ENCODE peak calls at places on chromosomes 11 and 22, in four cellular contexts. One of them, this sample, is unnamed.

GRCh38 chr11:76048763-76049162 is 157.5 kb downstream of the WNT11 start:
- DNase-seq in sigmoid colon: no peak
- DNase-seq in endothelial cell: no peak
- DNase-seq in RWPE1: no peak
- DNase-seq in this sample: peak

GRCh38 chr22:19535001-19535400 is 10.8 kb upstream of the CLDN5 start:
- DNase-seq in endothelial cell: no peak
- DNase-seq in RWPE1: no peak
- DNase-seq in sigmoid colon: no peak
- DNase-seq in this sample: no peak

GRCh38 chr22:27802389-27803079 is 978 bp upstream of the MN1 start:
- DNase-seq in sigmoid colon: no peak
- DNase-seq in RWPE1: no peak
- DNase-seq in endothelial cell: no peak
- DNase-seq in this sample: no peak

GRCh38 chr11:16180868-16181267 is 175.5 kb downstream of the SOX6 start:
- DNase-seq in endothelial cell: no peak
- DNase-seq in sigmoid colon: no peak
- DNase-seq in RWPE1: no peak
- DNase-seq in this sample: no peak

GRCh38 chr11:118224512-118225180 is at the start of gene JAML:
- DNase-seq in RWPE1: no peak
- DNase-seq in endothelial cell: no peak
- DNase-seq in sigmoid colon: no peak
- DNase-seq in this sample: no peak

GRCh38 chr22:49192180-49192856 is 635.4 kb downstream of the BRD1 start:
- DNase-seq in endothelial cell: no peak
- DNase-seq in sigmoid colon: no peak
- DNase-seq in RWPE1: no peak
- DNase-seq in this sample: no peak

GRCh38 chr11:32920570-32920969 is 28.0 kb downstream of the QSER1 start:
- DNase-seq in RWPE1: no peak
- DNase-seq in sigmoid colon: no peak
- DNase-seq in endothelial cell: no peak
- DNase-seq in this sample: no peak

GRCh38 chr11:115098037-115098436 is 406.2 kb downstream of the CADM1 start:
- DNase-seq in endothelial cell: no peak
- DNase-seq in sigmoid colon: no peak
- DNase-seq in RWPE1: no peak
- DNase-seq in this sample: no peak

GRCh38 chr11:16785520-16786128 is 47.2 kb downstream of the C11orf58 start:
- DNase-seq in RWPE1: peak
- DNase-seq in endothelial cell: peak
- DNase-seq in sigmoid colon: peak
- DNase-seq in this sample: peak

GRCh38 chr11:8060801-8061554 is 20.0 kb upstream of the TUB start:
- DNase-seq in sigmoid colon: peak
- DNase-seq in endothelial cell: no peak
- DNase-seq in RWPE1: no peak
- DNase-seq in this sample: no peak

GRCh38 chr22:27194096-27194748 is 536.8 kb downstream of the MIAT start:
- DNase-seq in RWPE1: no peak
- DNase-seq in endothelial cell: no peak
- DNase-seq in sigmoid colon: no peak
- DNase-seq in this sample: no peak

GRCh38 chr11:65506316-65506769 is 7.5 kb downstream of the MALAT1 start:
- DNase-seq in sigmoid colon: no peak
- DNase-seq in endothelial cell: no peak
- DNase-seq in RWPE1: no peak
- DNase-seq in this sample: no peak

GRCh38 chr11:69887841-69888670 is 68.8 kb upstream of the FGF3 start:
- DNase-seq in RWPE1: no peak
- DNase-seq in endothelial cell: no peak
- DNase-seq in sigmoid colon: no peak
- DNase-seq in this sample: no peak

GRCh38 chr11:47766363-47767227 is 546 bp downstream of the FNBP4 start:
- DNase-seq in RWPE1: peak
- DNase-seq in endothelial cell: peak
- DNase-seq in sigmoid colon: peak
- DNase-seq in this sample: peak

GRCh38 chr11:45818961-45819605 is 14.1 kb downstream of the SLC35C1 start:
- DNase-seq in sigmoid colon: no peak
- DNase-seq in RWPE1: no peak
- DNase-seq in endothelial cell: no peak
- DNase-seq in this sample: no peak

GRCh38 chr11:62201376-62201775 is 7.1 kb upstream of the SCGB2A1 start:
- DNase-seq in sigmoid colon: no peak
- DNase-seq in endothelial cell: no peak
- DNase-seq in RWPE1: peak
- DNase-seq in this sample: no peak

GRCh38 chr11:12235945-12236743 is 125.8 kb downstream of the MICAL2 start:
- DNase-seq in endothelial cell: no peak
- DNase-seq in sigmoid colon: no peak
- DNase-seq in RWPE1: peak
- DNase-seq in this sample: no peak

GRCh38 chr11:63710476-63711217 is 29.3 kb downstream of the RTN3 start:
- DNase-seq in sigmoid colon: no peak
- DNase-seq in RWPE1: no peak
- DNase-seq in endothelial cell: no peak
- DNase-seq in this sample: no peak

GRCh38 chr22:23177197-23177596 is 3.1 kb upstream of the BCR start:
- DNase-seq in RWPE1: no peak
- DNase-seq in endothelial cell: no peak
- DNase-seq in sigmoid colon: no peak
- DNase-seq in this sample: no peak

GRCh38 chr11:7668464-7668863 is 4.8 kb downstream of the CYB5R2 start:
- DNase-seq in endothelial cell: no peak
- DNase-seq in RWPE1: no peak
- DNase-seq in sigmoid colon: no peak
- DNase-seq in this sample: no peak

GRCh38 chr22:37126383-37126782 is 16.9 kb upstream of the TMPRSS6 start:
- DNase-seq in sigmoid colon: no peak
- DNase-seq in RWPE1: no peak
- DNase-seq in endothelial cell: no peak
- DNase-seq in this sample: peak

GRCh38 chr22:49770454-49771265 is 57.0 kb downstream of the BRD1 start:
- DNase-seq in endothelial cell: no peak
- DNase-seq in sigmoid colon: peak
- DNase-seq in RWPE1: no peak
- DNase-seq in this sample: no peak

GRCh38 chr22:18044548-18045271 is 20.3 kb upstream of the MICAL3 start:
- DNase-seq in endothelial cell: no peak
- DNase-seq in sigmoid colon: no peak
- DNase-seq in RWPE1: no peak
- DNase-seq in this sample: no peak

GRCh38 chr11:72735495-72736027 is 16.6 kb downstream of the ARAP1 start:
- DNase-seq in endothelial cell: peak
- DNase-seq in RWPE1: no peak
- DNase-seq in sigmoid colon: peak
- DNase-seq in this sample: no peak

GRCh38 chr11:109036011-109036410 is 371.1 kb downstream of the DDX10 start:
- DNase-seq in endothelial cell: no peak
- DNase-seq in sigmoid colon: no peak
- DNase-seq in RWPE1: no peak
- DNase-seq in this sample: no peak

GRCh38 chr11:21820176-21820575 is 372.7 kb upstream of the ANO5 start:
- DNase-seq in RWPE1: no peak
- DNase-seq in sigmoid colon: no peak
- DNase-seq in endothelial cell: no peak
- DNase-seq in this sample: no peak

GRCh38 chr22:26617251-26618199 is at the start of gene CRYBB1:
- DNase-seq in endothelial cell: no peak
- DNase-seq in RWPE1: no peak
- DNase-seq in sigmoid colon: peak
- DNase-seq in this sample: no peak

GRCh38 chr11:60785136-60785535 is at the start of gene MS4A10:
- DNase-seq in sigmoid colon: no peak
- DNase-seq in endothelial cell: no peak
- DNase-seq in RWPE1: no peak
- DNase-seq in this sample: no peak

GRCh38 chr11:22677153-22677890 is 10.9 kb downstream of the GAS2 start:
- DNase-seq in sigmoid colon: no peak
- DNase-seq in endothelial cell: no peak
- DNase-seq in RWPE1: no peak
- DNase-seq in this sample: no peak

GRCh38 chr22:37387793-37388192 is 39.5 kb downstream of the ELFN2 start:
- DNase-seq in endothelial cell: no peak
- DNase-seq in RWPE1: no peak
- DNase-seq in sigmoid colon: no peak
- DNase-seq in this sample: no peak

GRCh38 chr11:106217456-106217855 is 140.0 kb downstream of the AASDHPPT start:
- DNase-seq in RWPE1: no peak
- DNase-seq in endothelial cell: no peak
- DNase-seq in sigmoid colon: no peak
- DNase-seq in this sample: no peak

GRCh38 chr11:111797145-111797581 is 31.0 kb upstream of the PPP2R1B start:
- DNase-seq in endothelial cell: no peak
- DNase-seq in RWPE1: no peak
- DNase-seq in sigmoid colon: no peak
- DNase-seq in this sample: no peak

GRCh38 chr11:14449302-14449714 is 50.3 kb downstream of the COPB1 start:
- DNase-seq in RWPE1: no peak
- DNase-seq in sigmoid colon: no peak
- DNase-seq in endothelial cell: no peak
- DNase-seq in this sample: no peak

GRCh38 chr11:126487711-126488110 is 132.2 kb downstream of the ST3GAL4 start:
- DNase-seq in endothelial cell: no peak
- DNase-seq in sigmoid colon: peak
- DNase-seq in RWPE1: no peak
- DNase-seq in this sample: no peak

GRCh38 chr11:56916609-56917008 is 72.1 kb upstream of the OR5AK2 start:
- DNase-seq in sigmoid colon: no peak
- DNase-seq in endothelial cell: no peak
- DNase-seq in RWPE1: no peak
- DNase-seq in this sample: no peak

GRCh38 chr11:65045728-65046127 is 4.7 kb downstream of the SAC3D1 start:
- DNase-seq in RWPE1: no peak
- DNase-seq in endothelial cell: no peak
- DNase-seq in sigmoid colon: no peak
- DNase-seq in this sample: no peak

GRCh38 chr11:106482920-106483761 is 405.7 kb downstream of the AASDHPPT start:
- DNase-seq in RWPE1: peak
- DNase-seq in sigmoid colon: no peak
- DNase-seq in endothelial cell: no peak
- DNase-seq in this sample: no peak

GRCh38 chr11:27477831-27478230 is 5.2 kb upstream of the LGR4 start:
- DNase-seq in sigmoid colon: no peak
- DNase-seq in endothelial cell: no peak
- DNase-seq in RWPE1: no peak
- DNase-seq in this sample: no peak

GRCh38 chr11:107757661-107758060 is 45.8 kb upstream of the SLN start:
- DNase-seq in RWPE1: no peak
- DNase-seq in sigmoid colon: no peak
- DNase-seq in endothelial cell: no peak
- DNase-seq in this sample: no peak
- TF ChIP-seq CTCF in RWPE1: no peak
- TF ChIP-seq CTCF in sigmoid colon: no peak
- TF ChIP-seq CTCF in endothelial cell: no peak
- TF ChIP-seq CTCF in this sample: peak

GRCh38 chr11:68363771-68364170 is 51.4 kb downstream of the LRP5 start:
- DNase-seq in endothelial cell: no peak
- DNase-seq in sigmoid colon: no peak
- DNase-seq in RWPE1: no peak
- DNase-seq in this sample: no peak

GRCh38 chr11:68362801-68363379 is 50.5 kb downstream of the LRP5 start:
- DNase-seq in RWPE1: no peak
- DNase-seq in sigmoid colon: peak
- DNase-seq in endothelial cell: no peak
- DNase-seq in this sample: no peak

GRCh38 chr11:68367252-68367651 is 54.9 kb downstream of the LRP5 start:
- DNase-seq in RWPE1: no peak
- DNase-seq in endothelial cell: no peak
- DNase-seq in sigmoid colon: no peak
- DNase-seq in this sample: no peak

GRCh38 chr11:68365943-68366435 is 53.6 kb downstream of the LRP5 start:
- DNase-seq in RWPE1: no peak
- DNase-seq in endothelial cell: no peak
- DNase-seq in sigmoid colon: no peak
- DNase-seq in this sample: no peak

DNA sequence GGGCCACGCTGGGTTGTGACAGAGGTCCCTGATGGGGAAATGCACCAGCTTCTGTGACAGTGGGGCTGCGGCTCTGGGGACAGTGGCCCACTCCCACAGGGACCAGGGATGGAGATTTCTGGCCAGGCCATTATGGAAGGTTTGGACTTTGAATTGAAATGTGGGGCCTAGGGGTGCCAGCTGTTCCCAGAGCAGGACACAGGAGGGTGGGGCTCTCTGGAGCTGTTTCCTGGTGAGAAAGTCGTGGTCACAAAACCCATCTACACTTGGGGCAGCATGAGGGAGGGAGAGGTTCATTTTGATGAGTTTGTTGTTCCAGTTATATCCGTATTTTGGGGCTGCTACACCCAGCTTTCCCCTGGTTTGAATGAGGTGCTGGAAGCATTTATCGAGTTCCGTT is 52.2 kb downstream of the LRP5 start:
- DNase-seq in sigmoid colon: no peak
- DNase-seq in endothelial cell: no peak
- DNase-seq in RWPE1: no peak
- DNase-seq in this sample: no peak
- TF ChIP-seq CTCF in sigmoid colon: no peak
- TF ChIP-seq CTCF in endothelial cell: no peak
- TF ChIP-seq CTCF in RWPE1: no peak
- TF ChIP-seq CTCF in this sample: no peak

GRCh38 chr11:59144579-59145345 is 2.1 kb downstream of the FAM111A start:
- DNase-seq in sigmoid colon: peak
- DNase-seq in endothelial cell: peak
- DNase-seq in RWPE1: peak
- DNase-seq in this sample: no peak
- TF ChIP-seq CTCF in sigmoid colon: no peak
- TF ChIP-seq CTCF in endothelial cell: no peak
- TF ChIP-seq CTCF in RWPE1: peak
- TF ChIP-seq CTCF in this sample: no peak

DNA sequence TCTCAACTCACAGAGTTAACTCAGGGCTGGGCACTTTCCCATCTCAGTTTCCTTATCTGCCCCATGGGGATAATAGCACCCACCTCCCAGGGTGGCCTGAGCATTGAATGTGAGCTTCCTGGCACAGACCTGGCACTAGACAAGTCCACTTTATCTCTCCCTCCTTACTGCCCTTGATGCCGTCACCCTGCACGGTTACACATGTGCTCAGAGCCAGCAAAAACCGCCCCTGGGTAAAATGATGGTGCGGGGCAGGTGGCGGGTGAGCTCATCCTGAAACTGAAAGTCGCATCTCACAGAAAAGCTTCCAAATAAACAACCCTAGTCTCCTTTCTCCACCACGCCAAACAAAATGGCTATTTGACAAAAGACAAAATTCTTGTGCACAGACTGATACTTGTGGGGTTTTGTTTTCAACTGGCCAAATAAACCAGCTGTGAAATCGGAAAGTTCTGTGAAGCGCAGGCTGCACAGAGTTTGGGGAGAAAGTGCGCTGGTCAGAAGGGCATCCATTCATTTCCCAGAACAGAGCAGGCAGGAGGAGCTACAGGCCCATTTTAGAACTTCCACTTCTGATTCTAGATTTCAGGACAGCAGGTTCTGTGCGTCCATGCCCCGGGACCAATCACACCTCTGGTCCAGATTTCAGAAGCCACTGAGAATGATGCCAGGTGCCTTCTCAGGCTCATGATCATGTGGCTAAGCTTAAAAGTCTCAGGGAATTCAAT is 138.1 kb downstream of the SHANK2 start:
- DNase-seq in endothelial cell: no peak
- DNase-seq in sigmoid colon: no peak
- DNase-seq in RWPE1: no peak
- DNase-seq in this sample: no peak
- TF ChIP-seq CTCF in endothelial cell: no peak
- TF ChIP-seq CTCF in sigmoid colon: no peak
- TF ChIP-seq CTCF in RWPE1: no peak
- TF ChIP-seq CTCF in this sample: no peak